ENCODE peak calls at places on chromosomes 13 and 19, in seven cellular contexts. K is H7; E is ACHN; S is foreskin fibroblast; A is NCI-H187 treated with DMSO at 0.1 percent for 48 hours; Y is SW 1271; C is activated CD4-positive, alpha-beta T cell treated with anti-CD3 and anti-CD28 coated beads, Interleukin-2, amount 10 ng/mL, durations not matched to agents 7 days and 5 days. N is an unnamed sample.

GRCh38 chr13:78121459-78122348 is 203.1 kb upstream of the EDNRB start:
- DNase-seq in K (peak; percentile 10), E (peak; percentile 57), S (peak; percentile 24), A (no peak), Y (peak; percentile 58), C (peak; percentile 41), N (no peak)

GRCh38 chr13:48866204-48866603 is 109.5 kb upstream of the FNDC3A start:
- DNase-seq in K (no peak), E (no peak), S (no peak), A (no peak), Y (no peak), C (no peak), N (no peak)

GRCh38 chr13:46668302-46668720 is 115.3 kb downstream of the LRCH1 start:
- DNase-seq in K (no peak), E (peak; percentile 38), S (peak; percentile 76), A (no peak), Y (no peak), C (peak; percentile 14), N (no peak)

GRCh38 chr19:48999481-49000325 is 6.0 kb downstream of the RUVBL2 start:
- DNase-seq in K (peak; percentile 86), E (peak; percentile 57), S (peak; percentile 48), A (no peak), Y (peak; percentile 3), C (peak; percentile 77), N (no peak)

GRCh38 chr13:72537400-72537780 is 190.0 kb downstream of the MZT1 start:
- DNase-seq in K (no peak), E (no peak), S (no peak), A (no peak), Y (no peak), C (no peak), N (no peak)

GRCh38 chr19:58474291-58474996 is 1.7 kb upstream of the ZNF446 start:
- DNase-seq in K (no peak), E (peak; percentile 31), S (peak; percentile 64), A (no peak), Y (no peak), C (no peak), N (no peak)

GRCh38 chr13:41520699-41521630 is 63.6 kb downstream of the RGCC start:
- DNase-seq in K (no peak), E (no peak), S (no peak), A (no peak), Y (no peak), C (no peak), N (no peak)

GRCh38 chr13:99269627-99270252 is 11.6 kb upstream of the GPR18 start:
- DNase-seq in K (no peak), E (peak; percentile 59), S (peak; percentile 55), A (no peak), Y (peak; percentile 64), C (peak; percentile 58), N (peak; percentile 2)

GRCh38 chr19:13846533-13847032 is 30.4 kb upstream of the NANOS3 start:
- DNase-seq in K (peak; percentile 91), E (peak; percentile 48), S (peak; percentile 89), A (no peak), Y (peak; percentile 95), C (peak; percentile 97), N (no peak)

GRCh38 chr19:56014765-56015164 is 28.2 kb downstream of the NLRP5 start:
- DNase-seq in K (no peak), E (no peak), S (no peak), A (no peak), Y (no peak), C (no peak), N (no peak)

GRCh38 chr19:18538115-18538514 is 5.3 kb downstream of the FKBP8 start:
- DNase-seq in K (peak; percentile 37), E (no peak), S (no peak), A (no peak), Y (no peak), C (no peak), N (no peak)